ENCODE peak calls at places on chromosomes 2 and 18, in four cellular contexts. V, X, L and W are unnamed samples.
A peak's percentile ranks its signal among the peaks of the same experiment; 100 is the strongest.

GRCh38 chr2:115214050-115214449 is 771.6 kb downstream of the DPP10 start:
- DNase-seq in V (no peak), X (peak; percentile 34), L (no peak), W (no peak)

GRCh38 chr2:216495656-216496055 is 3.0 kb upstream of the RPL37A start:
- DNase-seq in V (peak; percentile 77), X (no peak), L (peak; percentile 71), W (no peak)

GRCh38 chr2:226649871-226650660 is 149.6 kb downstream of the IRS1 start:
- DNase-seq in V (peak; percentile 98), X (peak; percentile 82), L (peak; percentile 100), W (peak; percentile 15)

GRCh38 chr18:2907459-2908145 is 60.8 kb downstream of the EMILIN2 start:
- DNase-seq in V (no peak), X (no peak), L (no peak), W (no peak)

GRCh38 chr2:172972005-172972619 is 103.5 kb upstream of the MAP3K20 start:
- DNase-seq in V (peak; percentile 48), X (peak; percentile 62), L (peak; percentile 60), W (peak; percentile 36)

GRCh38 chr2:100756704-100757103 is 63.2 kb upstream of the NPAS2 start:
- DNase-seq in V (peak; percentile 27), X (no peak), L (no peak), W (no peak)

GRCh38 chr18:11658989-11659388 is 30.1 kb upstream of the GNAL start:
- DNase-seq in V (no peak), X (peak; percentile 12), L (no peak), W (no peak)

GRCh38 chr2:229875549-229875948 is 46.3 kb downstream of the TRIP12 start:
- DNase-seq in V (no peak), X (no peak), L (no peak), W (no peak)

GRCh38 chr2:105738658-105739051 is 6.1 kb upstream of the NCK2 start:
- DNase-seq in V (no peak), X (no peak), L (no peak), W (no peak)

GRCh38 chr2:27032495-27033252 is at the start of gene TMEM214:
- DNase-seq in V (peak; percentile 89), X (peak; percentile 83), L (peak; percentile 89), W (peak; percentile 74)

GRCh38 chr2:27038012-27038411 is 5.2 kb downstream of the TMEM214 start:
- DNase-seq in V (no peak), X (no peak), L (no peak), W (no peak)

GRCh38 chr2:27038631-27039339 is 6.0 kb downstream of the TMEM214 start:
- DNase-seq in V (no peak), X (no peak), L (no peak), W (no peak)

GRCh38 chr2:27029051-27029450 is 3.7 kb upstream of the TMEM214 start:
- DNase-seq in V (no peak), X (no peak), L (no peak), W (no peak)

GRCh38 chr2:27033253-27033852 is 588 bp downstream of the TMEM214 start:
- DNase-seq in V (no peak), X (no peak), L (no peak), W (no peak)
- H4K8ac ChIP-seq in V (peak overlapping the region; percentile 85), X (no peak overlapping the region), L (peak overlapping the region; percentile 91), W (peak overlapping the region; percentile 43)

GRCh38 chr2:80145499-80145898 is 159.1 kb downstream of the LRRTM1 start:
- DNase-seq in V (no peak), X (no peak), L (no peak), W (no peak)
- H4K8ac ChIP-seq in V (no peak overlapping the region), X (no peak overlapping the region), L (no peak overlapping the region), W (no peak overlapping the region)

GRCh38 chr2:66850406-66850805 is 415.5 kb downstream of the MEIS1 start:
- DNase-seq in V (no peak), X (no peak), L (no peak), W (no peak)
- H4K8ac ChIP-seq in V (peak overlapping the region; percentile 75), X (no peak overlapping the region), L (peak overlapping the region; percentile 36), W (no peak overlapping the region)

GRCh38 chr2:26298638-26299393 is 47.1 kb upstream of the SELENOI start:
- DNase-seq in V (peak; percentile 48), X (peak; percentile 56), L (peak; percentile 72), W (peak; percentile 23)
- H4K8ac ChIP-seq in V (peak overlapping the region; percentile 82), X (no peak overlapping the region), L (peak overlapping the region; percentile 98), W (peak overlapping the region; percentile 7)

GRCh38 chr2:231573698-231574421 is 18.8 kb upstream of the TEX44 start:
- DNase-seq in V (no peak), X (no peak), L (no peak), W (no peak)

GRCh38 chr2:231576465-231576864 is 16.2 kb upstream of the TEX44 start:
- DNase-seq in V (no peak), X (no peak), L (no peak), W (no peak)

GRCh38 chr2:231573096-231573495 is 19.6 kb upstream of the TEX44 start:
- DNase-seq in V (no peak), X (no peak), L (no peak), W (no peak)

GRCh38 chr2:231579560-231579959 is 13.1 kb upstream of the TEX44 start:
- DNase-seq in V (no peak), X (no peak), L (no peak), W (no peak)

DNA sequence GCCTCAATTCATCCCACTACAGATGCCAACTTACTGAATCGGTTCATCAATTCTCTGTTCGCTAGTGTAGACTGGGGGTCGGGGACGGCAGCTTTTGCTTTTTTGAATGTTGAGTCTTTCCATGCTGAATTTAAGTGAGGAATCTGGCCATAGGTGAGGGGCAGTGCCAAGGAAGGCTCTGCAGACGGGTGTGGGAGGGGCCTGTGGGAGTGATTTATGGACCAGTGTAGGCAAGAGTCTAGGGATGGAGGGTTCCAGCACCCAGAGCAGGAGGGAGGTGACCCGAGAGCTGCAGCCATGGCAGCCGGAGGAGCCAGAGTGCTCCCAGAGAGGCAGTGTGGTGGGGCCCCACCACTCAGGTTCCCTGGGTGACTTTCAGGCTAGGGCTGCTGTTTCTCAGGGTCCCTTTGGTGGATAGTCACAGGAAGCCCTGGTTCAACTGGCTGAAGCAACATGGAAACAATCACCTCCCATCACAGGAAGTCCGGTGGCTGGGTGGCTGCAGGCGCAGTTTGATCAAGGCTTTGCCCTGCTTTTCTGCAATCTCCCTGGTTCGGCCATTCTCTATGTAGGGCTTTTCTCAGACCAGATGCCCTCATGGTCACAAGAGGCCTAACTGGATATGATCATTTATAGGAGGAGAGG is 16.9 kb upstream of the TEX44 start:
- DNase-seq in V (no peak), X (no peak), L (no peak), W (no peak)
- H4K8ac ChIP-seq in V (no peak overlapping the region), X (no peak overlapping the region), L (no peak overlapping the region), W (no peak overlapping the region)

GRCh38 chr2:120778244-120778643 is 42.6 kb downstream of the GLI2 start:
- DNase-seq in V (peak; percentile 63), X (no peak), L (peak; percentile 53), W (no peak)

GRCh38 chr2:120777787-120778186 is 42.1 kb downstream of the GLI2 start:
- DNase-seq in V (no peak), X (no peak), L (no peak), W (no peak)

GRCh38 chr2:120783371-120783791 is 47.7 kb downstream of the GLI2 start:
- DNase-seq in V (peak; percentile 69), X (no peak), L (peak; percentile 83), W (no peak)

GRCh38 chr2:120779781-120780283 is 44.2 kb downstream of the GLI2 start:
- DNase-seq in V (peak; percentile 93), X (no peak), L (peak; percentile 93), W (no peak)

DNA sequence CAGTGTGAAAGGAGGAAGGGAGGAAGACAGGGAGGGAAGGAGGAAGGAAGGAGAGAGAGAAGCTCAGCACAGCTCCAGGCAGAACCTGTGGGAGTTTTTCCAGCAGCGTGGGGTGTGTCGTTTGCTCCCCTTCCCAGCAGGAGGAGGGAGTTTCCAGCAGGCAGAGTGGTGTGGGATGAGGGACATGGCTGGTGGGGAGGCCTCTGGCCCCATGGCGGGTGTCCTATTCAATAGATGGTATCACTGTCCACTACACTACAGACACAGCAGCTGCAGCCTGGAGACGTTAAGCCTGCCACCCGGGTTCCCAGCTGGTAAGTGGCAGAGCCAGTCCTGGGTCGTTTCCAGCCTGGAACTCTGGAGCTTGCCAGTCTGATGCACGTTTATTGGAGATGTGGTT is 44.7 kb downstream of the GLI2 start:
- DNase-seq in V (no peak), X (no peak), L (peak; percentile 54), W (no peak)
- H4K8ac ChIP-seq in V (no peak overlapping the region), X (no peak overlapping the region), L (peak overlapping the region; percentile 19), W (no peak overlapping the region)

GRCh38 chr2:19544020-19544383 is 185.6 kb upstream of the OSR1 start:
- DNase-seq in V (no peak), X (no peak), L (no peak), W (no peak)

GRCh38 chr2:19541884-19542283 is 183.5 kb upstream of the OSR1 start:
- DNase-seq in V (no peak), X (peak; percentile 36), L (no peak), W (no peak)

GRCh38 chr2:19540739-19541503 is 182.5 kb upstream of the OSR1 start:
- DNase-seq in V (peak; percentile 91), X (no peak), L (peak; percentile 80), W (no peak)

GRCh38 chr2:19543271-19544019 is 185.0 kb upstream of the OSR1 start:
- DNase-seq in V (peak; percentile 26), X (no peak), L (no peak), W (no peak)

GRCh38 chr2:19542796-19543195 is 184.4 kb upstream of the OSR1 start:
- DNase-seq in V (no peak), X (no peak), L (no peak), W (no peak)
- H4K8ac ChIP-seq in V (no peak overlapping the region), X (no peak overlapping the region), L (no peak overlapping the region), W (no peak overlapping the region)

GRCh38 chr2:219230201-219230540 is 565 bp downstream of the ANKZF1 start:
- DNase-seq in V (peak; percentile 55), X (peak; percentile 51), L (peak; percentile 67), W (no peak)
- H4K8ac ChIP-seq in V (peak overlapping the region; percentile 38), X (no peak overlapping the region), L (no peak overlapping the region), W (no peak overlapping the region)

GRCh38 chr2:191206613-191207471 is 38.4 kb upstream of the MYO1B start:
- DNase-seq in V (peak; percentile 17), X (no peak), L (no peak), W (no peak)
- H4K8ac ChIP-seq in V (peak overlapping the region; percentile 1), X (no peak overlapping the region), L (peak overlapping the region; percentile 37), W (no peak overlapping the region)